ENCODE peak calls at places on chromosomes 12 and 14, in four cellular contexts. J is A549, I is K562, R is IMR-90. V is an unnamed sample.

GRCh38 chr14:24362241-24362960 is 5.6 kb upstream of the NFATC4 start:
- DNase-seq in I (no peak), R (peak), J (no peak), V (no peak)

GRCh38 chr12:122841544-122842321 is 6.5 kb downstream of the HIP1R start:
- DNase-seq in I (no peak), J (no peak), R (peak), V (no peak)

GRCh38 chr12:107560194-107560905 is 125.2 kb upstream of the PWP1 start:
- DNase-seq in J (peak), I (no peak), R (no peak), V (no peak)

GRCh38 chr12:84694111-84694510 is 218.5 kb downstream of the SLC6A15 start:
- DNase-seq in R (no peak), J (no peak), I (no peak), V (no peak)

GRCh38 chr12:94149781-94150482 is 1.6 kb downstream of the PLXNC1 start:
- DNase-seq in I (no peak), J (peak), R (no peak), V (no peak)

GRCh38 chr12:26768611-26769603 is 64.1 kb downstream of the ITPR2 start:
- DNase-seq in J (peak), R (no peak), I (no peak), V (no peak)

GRCh38 chr12:111040690-111041089 is 120.3 kb upstream of the MYL2 start:
- DNase-seq in J (no peak), I (no peak), R (no peak), V (no peak)

GRCh38 chr12:14260011-14260993 is 105.2 kb upstream of the ATF7IP start:
- DNase-seq in I (peak), R (peak), J (peak), V (no peak)

GRCh38 chr14:72802588-72802946 is 91.3 kb downstream of the DPF3 start:
- DNase-seq in I (no peak), J (no peak), R (peak), V (no peak)

GRCh38 chr12:95547522-95548055 is 3.7 kb downstream of the USP44 start:
- DNase-seq in I (no peak), J (no peak), R (peak), V (no peak)

GRCh38 chr12:26979733-26980132 is 34.5 kb downstream of the TM7SF3 start:
- DNase-seq in R (no peak), I (no peak), J (no peak), V (no peak)

GRCh38 chr14:38828183-38828877 is 274.7 kb downstream of the SEC23A start:
- DNase-seq in J (no peak), I (no peak), R (no peak), V (no peak)

GRCh38 chr14:24398943-24399801 is at the start of gene NYNRIN:
- DNase-seq in R (peak), J (no peak), I (peak), V (no peak)

GRCh38 chr14:66003082-66003740 is 483.0 kb upstream of the CCDC196 start:
- DNase-seq in J (no peak), R (no peak), I (no peak), V (no peak)

GRCh38 chr14:95143813-95144620 is 13.3 kb downstream of the DICER1 start:
- DNase-seq in I (no peak), R (peak), J (no peak), V (no peak)

DNA sequence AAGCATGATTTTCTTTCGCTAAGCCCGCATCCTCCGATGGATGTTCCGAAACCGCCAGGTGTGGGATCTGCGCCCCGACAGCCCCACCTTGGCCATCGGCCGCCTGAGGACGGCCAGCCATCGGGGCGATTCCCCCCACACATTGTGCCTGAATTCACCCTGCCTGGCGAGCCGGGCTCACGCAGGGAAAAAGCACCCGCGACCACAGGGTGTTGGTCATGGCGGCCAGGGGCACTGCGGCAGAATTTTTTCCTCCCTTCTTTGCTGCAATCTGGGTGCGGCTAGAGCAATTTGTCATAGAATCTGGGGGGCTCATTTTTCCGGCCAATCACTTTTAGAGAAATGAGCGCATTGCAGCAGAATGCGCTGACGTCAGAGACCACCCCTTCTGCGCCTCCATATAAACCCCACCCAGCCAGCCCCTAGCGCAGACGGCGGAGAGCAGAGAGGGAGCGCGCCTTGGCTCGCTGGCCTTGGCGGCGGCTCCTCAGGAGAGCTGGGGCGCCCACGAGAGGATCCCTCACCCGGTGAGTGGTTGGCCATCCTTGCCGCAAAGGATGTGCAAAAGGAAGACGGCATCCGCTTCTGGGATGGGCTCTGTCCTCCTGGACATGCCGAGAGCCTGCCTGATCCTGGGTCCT is at the start of gene MEG3:
- DNase-seq in I (no peak), R (peak), J (peak), V (no peak)
- TF ChIP-seq RCOR1 in I (no peak), R (no peak), J (no peak), V (no peak)

DNA sequence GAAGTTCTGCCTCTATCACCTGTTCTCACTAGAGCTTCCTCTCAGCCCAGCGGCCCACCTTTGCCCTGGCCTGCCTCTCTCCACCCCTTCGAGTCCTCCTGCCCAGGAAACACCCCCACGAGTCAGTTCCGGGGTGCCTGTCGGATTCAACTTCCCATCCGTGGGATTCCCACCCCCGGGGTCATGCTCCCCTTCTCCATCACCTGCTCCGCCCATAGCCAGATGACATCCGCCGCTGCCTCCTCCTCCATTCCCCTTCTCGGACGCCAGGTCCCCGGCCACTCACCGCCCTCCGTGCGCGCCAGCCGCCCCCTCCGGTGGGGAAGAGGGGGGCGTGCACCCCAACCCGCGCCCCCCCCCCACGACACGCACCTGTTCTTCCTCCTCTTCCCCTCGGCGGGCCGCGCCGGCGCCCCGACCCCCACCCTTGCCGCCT is 758 bp downstream of the SPPL3 start:
- DNase-seq in I (peak), J (peak), R (peak), V (peak)
- TF ChIP-seq POLR2A in I (no peak), J (no peak), R (no peak), V (peak)

GRCh38 chr14:22887260-22887989 is 4.4 kb downstream of the REM2 start:
- DNase-seq in J (peak), I (peak), R (peak), V (peak)
- TF ChIP-seq RCOR1 in J (no peak), I (no peak), R (no peak), V (no peak)

DNA sequence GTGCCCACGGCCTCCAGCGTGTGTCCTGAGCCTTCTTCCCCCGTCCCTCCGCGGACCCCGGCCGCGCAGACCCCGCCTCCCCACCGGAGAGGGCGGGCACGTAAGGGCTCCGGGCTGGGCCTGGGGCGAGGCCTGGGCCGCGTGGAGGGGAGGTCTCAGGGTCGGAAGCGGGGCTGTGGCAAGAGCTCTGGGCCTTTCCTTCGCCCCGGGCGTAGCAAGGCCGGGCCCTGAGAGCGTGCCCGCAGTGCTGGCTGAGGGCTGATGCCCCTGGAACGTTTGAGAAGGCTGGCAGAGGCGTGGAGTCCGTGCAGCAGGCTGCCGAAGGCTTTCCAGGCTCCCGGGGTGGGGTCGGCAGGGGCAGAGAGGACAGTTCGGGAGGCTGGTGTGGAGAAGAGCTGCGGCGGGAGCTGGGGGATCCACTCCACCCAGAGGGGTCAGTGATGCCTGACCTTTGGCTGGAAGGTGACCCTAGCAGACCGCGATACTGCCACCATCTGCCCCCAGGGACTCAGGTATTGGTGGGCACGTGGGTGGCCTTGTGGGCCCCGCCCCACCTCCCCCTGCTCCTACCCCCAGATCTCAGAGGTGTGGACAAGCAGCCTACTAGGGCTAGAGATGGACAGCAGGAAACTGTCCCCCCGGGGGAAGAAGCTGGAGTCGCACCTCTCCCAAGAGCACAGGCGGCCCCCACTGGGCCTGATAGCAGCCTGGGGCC is 545 bp downstream of the TEX22 start:
- DNase-seq in J (peak), I (peak), R (peak), V (no peak)
- TF ChIP-seq POLR2A in J (no peak), I (no peak), R (no peak), V (peak)

DNA sequence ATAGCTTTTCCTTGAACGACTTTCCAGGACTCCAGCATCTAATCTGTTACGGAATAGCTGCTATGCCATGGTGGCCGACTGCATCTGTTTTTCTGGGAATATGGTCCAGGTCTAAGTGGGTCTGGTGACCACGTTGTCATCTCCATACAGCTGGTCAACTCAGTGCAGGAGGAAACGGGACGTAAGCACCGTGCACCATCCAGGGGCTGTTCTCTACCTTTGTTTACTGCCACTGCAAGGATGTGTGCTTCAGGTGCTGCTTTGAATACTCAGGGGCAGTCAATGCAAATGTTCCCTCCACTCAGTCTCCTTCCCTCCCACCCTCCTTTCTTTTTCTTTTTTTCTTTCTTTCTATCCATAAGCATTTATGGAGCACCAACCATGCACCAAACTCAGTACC is 648.2 kb downstream of the VRK1 start:
- DNase-seq in J (no peak), R (no peak), I (no peak), V (no peak)
- TF ChIP-seq RCOR1 in J (no peak), R (no peak), I (no peak), V (no peak)

GRCh38 chr12:10363922-10364838 is 25.7 kb downstream of the KLRK1 start:
- DNase-seq in J (no peak), I (peak), R (peak), V (peak)
- TF ChIP-seq POLR2A in J (no peak), I (peak), R (no peak), V (peak)

GRCh38 chr14:28756896-28757570 is 9.6 kb upstream of the FOXG1 start:
- DNase-seq in J (peak), I (peak), R (peak), V (no peak)
- TF ChIP-seq RCOR1 in J (no peak), I (no peak), R (no peak), V (no peak)

GRCh38 chr12:3364226-3364625 is 126.8 kb upstream of the PRMT8 start:
- DNase-seq in J (no peak), I (no peak), R (no peak), V (no peak)

GRCh38 chr12:3367750-3368444 is 123.1 kb upstream of the PRMT8 start:
- DNase-seq in R (no peak), J (no peak), I (no peak), V (no peak)

GRCh38 chr12:3365416-3366385 is 125.3 kb upstream of the PRMT8 start:
- DNase-seq in J (no peak), R (no peak), I (peak), V (no peak)

GRCh38 chr12:3364661-3365264 is 126.2 kb upstream of the PRMT8 start:
- DNase-seq in J (no peak), I (no peak), R (no peak), V (no peak)

DNA sequence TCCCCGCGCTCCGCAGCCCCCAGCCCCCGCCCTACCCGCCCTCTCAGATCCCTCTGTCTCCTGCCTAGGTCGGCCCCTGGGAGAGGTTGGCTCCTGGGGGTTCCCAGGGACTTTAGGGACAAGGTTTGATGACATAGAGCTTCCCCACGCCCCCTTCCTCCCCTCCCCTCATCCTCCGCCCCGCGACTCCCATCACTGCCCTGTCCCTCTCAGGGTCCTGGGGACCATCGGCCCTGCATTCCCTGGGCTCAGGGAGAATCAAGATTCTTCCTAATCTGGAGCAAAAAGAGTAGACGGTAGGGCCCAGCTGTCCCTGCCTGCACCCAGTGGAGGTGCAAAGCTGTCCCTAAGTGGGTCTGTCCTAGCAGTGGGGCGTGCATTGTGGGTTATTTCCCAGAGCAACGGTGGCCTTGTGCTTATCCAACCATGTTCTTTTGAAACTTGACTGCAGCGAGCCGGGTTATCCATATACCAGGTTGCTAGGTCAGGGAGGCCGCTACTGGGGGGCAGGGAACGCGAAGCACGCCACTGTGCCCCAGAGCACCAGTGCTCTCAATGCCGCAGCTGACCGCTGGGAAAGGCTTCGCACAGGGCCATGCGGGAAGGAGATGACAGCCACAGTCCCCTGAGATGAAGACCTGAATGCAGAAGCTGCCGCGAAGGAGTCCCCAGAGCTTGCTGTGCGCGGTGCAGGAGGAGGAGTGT is 124.4 kb upstream of the PRMT8 start:
- DNase-seq in I (no peak), R (no peak), J (no peak), V (no peak)
- TF ChIP-seq POLR2A in I (no peak), R (no peak), J (no peak), V (no peak)

GRCh38 chr12:69984216-69984615 is 159.2 kb downstream of the MYRFL start:
- DNase-seq in I (no peak), R (no peak), J (no peak), V (no peak)

GRCh38 chr12:69986109-69986508 is 161.1 kb downstream of the MYRFL start:
- DNase-seq in J (no peak), I (no peak), R (no peak), V (no peak)

GRCh38 chr12:69988601-69989194 is 163.7 kb downstream of the MYRFL start:
- DNase-seq in J (no peak), R (peak), I (no peak), V (no peak)

GRCh38 chr12:69985656-69986055 is 160.6 kb downstream of the MYRFL start:
- DNase-seq in I (peak), R (no peak), J (peak), V (no peak)

GRCh38 chr12:69987453-69988102 is 162.6 kb downstream of the MYRFL start:
- DNase-seq in J (peak), I (no peak), R (peak), V (no peak)
- TF ChIP-seq RCOR1 in J (no peak), I (no peak), R (no peak), V (no peak)

GRCh38 chr12:24561411-24561871 is 387.5 kb downstream of the BCAT1 start:
- DNase-seq in J (no peak), R (peak), I (no peak), V (no peak)

GRCh38 chr12:24560192-24560591 is 388.7 kb downstream of the BCAT1 start:
- DNase-seq in R (peak), J (no peak), I (no peak), V (no peak)

GRCh38 chr12:24560867-24561266 is 388.0 kb downstream of the BCAT1 start:
- DNase-seq in R (no peak), J (no peak), I (no peak), V (no peak)

GRCh38 chr12:24562761-24563392 is 386.0 kb downstream of the BCAT1 start:
- DNase-seq in R (peak), J (peak), I (no peak), V (no peak)

DNA sequence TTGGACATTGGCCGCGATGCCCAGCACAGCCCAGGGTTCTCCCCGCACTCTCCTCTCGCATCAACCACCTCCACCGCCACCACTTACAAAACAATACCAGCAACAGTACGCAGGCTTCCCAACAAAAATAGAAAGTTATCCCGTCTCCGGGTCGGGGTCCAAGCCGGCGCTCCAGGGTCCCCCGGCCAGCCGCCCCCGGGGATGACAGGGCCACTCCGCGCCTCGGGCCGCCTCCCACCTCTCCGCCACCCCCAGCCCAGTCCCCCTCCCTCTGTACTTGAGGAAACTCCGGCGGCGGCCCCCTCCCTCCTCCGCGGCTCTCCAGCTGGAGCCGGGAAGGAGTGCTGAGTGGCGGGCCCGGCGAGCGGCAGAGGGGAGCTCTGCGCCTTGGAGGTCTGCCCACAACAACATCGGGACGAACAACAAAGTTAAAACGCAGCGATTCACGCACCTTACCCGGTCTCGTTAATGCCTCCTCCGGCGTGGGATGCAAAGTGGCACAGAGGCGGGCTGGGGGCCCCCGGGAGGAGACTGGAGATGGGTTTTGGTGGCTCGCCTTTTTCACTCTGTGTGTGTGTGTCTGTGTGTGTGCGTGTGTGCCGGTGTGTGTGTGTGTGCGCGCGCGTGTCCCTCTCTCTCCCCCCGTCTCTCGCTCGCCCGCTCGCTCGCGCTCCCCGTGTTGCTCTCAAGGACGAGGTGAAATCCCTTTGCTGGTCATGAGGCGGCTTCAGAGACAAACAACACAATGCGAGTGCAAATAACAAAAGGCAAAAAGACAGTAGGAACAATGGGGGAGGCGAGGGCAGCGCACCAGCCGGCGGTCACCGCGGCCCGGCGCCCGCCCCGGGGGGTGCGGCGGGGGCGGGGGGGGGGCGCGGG is 386.8 kb downstream of the BCAT1 start:
- DNase-seq in I (peak), J (peak), R (peak), V (no peak)
- TF ChIP-seq POLR2A in I (no peak), J (no peak), R (no peak), V (no peak)